ENCODE peak calls at places on chromosomes 13 and 19, in six cellular contexts. D, H, N, A, X and Z are unnamed samples.

GRCh38 chr13:47000166-47000565 is 103.3 kb upstream of the HTR2A start:
- DNase-seq in D (no peak), H (no peak), N (no peak), X (no peak), A (no peak), Z (no peak)

GRCh38 chr13:110330491-110331001 is 23.5 kb downstream of the COL4A2 start:
- DNase-seq in H (peak), N (peak), A (peak), X (no peak), D (no peak), Z (no peak)

GRCh38 chr13:111561091-111561778 is 240.8 kb downstream of the TEX29 start:
- DNase-seq in D (no peak), A (no peak), N (no peak), H (no peak), X (no peak), Z (no peak)

GRCh38 chr13:110306340-110306959 is 507 bp downstream of the COL4A1 start:
- DNase-seq in A (peak), X (peak), N (peak), D (no peak), H (peak), Z (no peak)

GRCh38 chr13:74115138-74115537 is 19.1 kb downstream of the KLF12 start:
- DNase-seq in H (peak), D (no peak), X (no peak), A (peak), N (no peak), Z (no peak)

GRCh38 chr13:30049692-30050091 is 199.3 kb upstream of the UBL3 start:
- DNase-seq in H (no peak), X (no peak), D (no peak), N (no peak), A (no peak), Z (no peak)

GRCh38 chr19:18386543-18387251 is 739 bp downstream of the GDF15 start:
- DNase-seq in D (no peak), N (no peak), A (peak), X (no peak), H (peak), Z (no peak)

GRCh38 chr19:54937926-54938325 is 9.4 kb downstream of the NLRP7 start:
- DNase-seq in H (no peak), D (no peak), X (no peak), N (no peak), A (no peak), Z (no peak)

GRCh38 chr13:40171566-40171965 is 494.9 kb downstream of the FOXO1 start:
- DNase-seq in X (no peak), A (no peak), N (no peak), H (no peak), D (no peak), Z (no peak)

GRCh38 chr13:50244913-50245574 is 229.8 kb downstream of the KCNRG start:
- DNase-seq in N (no peak), X (no peak), A (peak), D (peak), H (peak), Z (no peak)

GRCh38 chr13:71028884-71029283 is 838.1 kb downstream of the DACH1 start:
- DNase-seq in D (no peak), X (no peak), H (no peak), N (no peak), A (no peak), Z (no peak)

GRCh38 chr19:18743281-18743825 is 47.8 kb downstream of the COMP start:
- DNase-seq in D (peak), H (peak), A (peak), X (peak), N (no peak), Z (no peak)

GRCh38 chr19:16400911-16401675 is 70.7 kb downstream of the EPS15L1 start:
- DNase-seq in A (no peak), H (no peak), X (no peak), D (no peak), N (peak), Z (no peak)

GRCh38 chr13:112966776-112967175 is 2.2 kb upstream of the MCF2L start:
- DNase-seq in A (no peak), N (no peak), H (no peak), X (no peak), D (no peak), Z (no peak)

GRCh38 chr13:54210397-54211050 is 1181.9 kb downstream of the OLFM4 start:
- DNase-seq in H (no peak), N (no peak), X (no peak), D (no peak), A (no peak), Z (no peak)

GRCh38 chr19:44051654-44052402 is at the start of gene ZNF223:
- DNase-seq in N (peak), A (peak), X (peak), D (peak), H (peak), Z (peak)

GRCh38 chr19:29860492-29860891 is 48.7 kb downstream of the CCNE1 start:
- DNase-seq in H (no peak), A (no peak), N (no peak), D (no peak), X (no peak), Z (no peak)

GRCh38 chr13:52644108-52644507 is 1.9 kb downstream of the HNRNPA1L2 start:
- DNase-seq in X (no peak), A (peak), H (no peak), N (no peak), D (no peak), Z (no peak)

GRCh38 chr19:5131031-5131865 is 162.3 kb downstream of the KDM4B start:
- DNase-seq in D (no peak), H (no peak), A (no peak), N (no peak), X (no peak), Z (no peak)

GRCh38 chr19:19181614-19182013 is 10.3 kb downstream of the BORCS8 start:
- DNase-seq in N (no peak), H (no peak), A (no peak), X (no peak), D (no peak), Z (no peak)

GRCh38 chr19:48206402-48207093 is 36.1 kb downstream of the ZSWIM9 start:
- DNase-seq in A (no peak), N (no peak), D (no peak), H (no peak), X (no peak), Z (no peak)

GRCh38 chr13:103615778-103616177 is 549.6 kb upstream of the SLC10A2 start:
- DNase-seq in H (no peak), D (no peak), N (no peak), A (no peak), X (no peak), Z (no peak)

GRCh38 chr19:41864374-41864773 is 4.3 kb downstream of the RPS19 start:
- DNase-seq in H (no peak), A (no peak), X (no peak), D (no peak), N (no peak), Z (no peak)

GRCh38 chr13:99582511-99582910 is 81.2 kb downstream of the TM9SF2 start:
- DNase-seq in N (no peak), D (no peak), A (no peak), X (no peak), H (no peak), Z (no peak)

GRCh38 chr19:44602071-44602470 is 11.3 kb upstream of the IGSF23 start:
- DNase-seq in A (no peak), H (no peak), D (no peak), N (no peak), X (no peak), Z (no peak)

GRCh38 chr13:41561179-41561578 is 103.8 kb downstream of the RGCC start:
- DNase-seq in D (no peak), N (no peak), X (no peak), H (peak), A (peak), Z (no peak)

GRCh38 chr19:55567708-55568328 is 12.8 kb downstream of the ZNF579 start:
- DNase-seq in H (no peak), A (no peak), X (no peak), N (no peak), D (no peak), Z (no peak)

GRCh38 chr19:30792561-30793505 is 420.6 kb downstream of the ZNF536 start:
- DNase-seq in D (no peak), A (no peak), X (no peak), N (no peak), H (no peak), Z (peak)

GRCh38 chr19:49113762-49114629 is at the start of gene LIN7B:
- DNase-seq in X (peak), D (peak), A (peak), N (peak), H (peak), Z (peak)

GRCh38 chr19:726993-727956 is 18.5 kb downstream of the PALM start:
- DNase-seq in H (no peak), X (no peak), N (no peak), A (no peak), D (no peak), Z (no peak)

GRCh38 chr19:49690656-49691242 is at the start of gene CPT1C:
- DNase-seq in N (peak), X (peak), D (peak), H (peak), A (peak), Z (peak)

GRCh38 chr13:46555722-46556121 is 2.8 kb downstream of the LRCH1 start:
- DNase-seq in H (no peak), X (no peak), A (no peak), D (no peak), N (no peak), Z (no peak)

GRCh38 chr19:3653865-3654513 is 27.4 kb upstream of the CACTIN start:
- DNase-seq in A (no peak), X (no peak), H (no peak), D (no peak), N (no peak), Z (no peak)
- TF ChIP-seq CTCF in A (peak), X (no peak), H (peak), D (no peak), N (no peak), Z (peak)

DNA sequence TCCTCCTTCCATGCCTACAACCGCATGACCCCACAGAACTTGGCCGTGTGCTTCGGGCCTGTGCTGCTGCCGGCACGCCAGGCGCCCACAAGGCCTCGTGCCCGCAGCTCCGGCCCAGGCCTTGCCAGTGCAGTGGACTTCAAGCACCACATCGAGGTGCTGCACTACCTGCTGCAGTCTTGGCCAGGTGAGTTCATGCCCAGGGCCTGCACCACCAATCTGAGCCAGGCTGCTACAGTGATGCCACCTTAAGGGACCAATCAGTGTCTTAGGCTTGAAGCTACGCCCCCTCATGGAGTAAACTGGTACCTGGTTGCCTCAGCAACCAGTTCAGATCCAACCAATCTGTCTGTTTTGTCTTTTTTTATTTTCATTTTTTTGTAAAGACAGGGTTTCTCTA is 5.2 kb downstream of the SYDE1 start:
- DNase-seq in X (no peak), N (no peak), D (no peak), A (peak), H (no peak), Z (no peak)
- TF ChIP-seq CTCF in X (no peak), N (no peak), D (no peak), A (peak), H (no peak), Z (peak)

GRCh38 chr13:100646030-100646673 is 28.4 kb downstream of the TMTC4 start:
- DNase-seq in X (no peak), N (no peak), A (peak), D (no peak), H (peak), Z (no peak)
- TF ChIP-seq CTCF in X (no peak), N (no peak), A (peak), D (no peak), H (peak), Z (peak)

GRCh38 chr13:60690607-60691006 is 293.6 kb downstream of the TDRD3 start:
- DNase-seq in X (no peak), D (no peak), A (no peak), N (no peak), H (no peak), Z (no peak)
- TF ChIP-seq CTCF in X (no peak), D (no peak), A (no peak), N (no peak), H (no peak), Z (no peak)

DNA sequence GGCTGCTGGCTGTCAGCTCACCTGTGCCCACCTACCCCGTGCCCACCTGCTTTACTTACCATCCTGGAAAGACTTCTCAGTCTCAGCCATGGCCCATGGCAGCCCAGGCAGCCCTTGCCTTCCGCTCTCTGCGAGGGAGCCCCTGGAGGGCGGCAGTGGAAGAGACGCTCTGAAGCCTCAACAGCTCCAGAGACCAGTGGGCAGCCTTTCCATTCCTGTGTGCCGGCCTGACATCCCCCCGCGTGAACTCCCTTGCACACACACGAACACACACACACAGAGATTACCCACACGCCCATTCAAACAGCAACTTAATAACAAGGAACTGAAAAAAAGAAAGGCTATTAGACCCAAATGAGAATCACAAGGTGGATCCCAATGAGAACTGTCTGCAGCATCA is 14.2 kb upstream of the RASA3 start:
- DNase-seq in A (peak), N (no peak), X (no peak), H (no peak), D (no peak), Z (no peak)
- TF ChIP-seq CTCF in A (peak), N (no peak), X (no peak), H (peak), D (no peak), Z (no peak)